ENCODE peak calls at places on chromosomes 11 and 22, in four cellular contexts. F is K562, S is HepG2, E is GM12878. P is an unnamed sample.

GRCh38 chr22:37804502-37804885 is 3.2 kb upstream of the GCAT start:
- DNase-seq in F (no peak), S (no peak), E (no peak), P (no peak)

GRCh38 chr22:49553076-49553475 is 274.6 kb downstream of the BRD1 start:
- DNase-seq in F (no peak), S (no peak), E (no peak), P (no peak)

GRCh38 chr11:106091480-106092123 is 14.1 kb downstream of the AASDHPPT start:
- DNase-seq in F (no peak), S (no peak), E (peak; percentile 56), P (no peak)

GRCh38 chr22:41772198-41772597 is 28.3 kb upstream of the CCDC134 start:
- DNase-seq in F (no peak), S (no peak), E (no peak), P (no peak)

GRCh38 chr22:30127749-30128166 is 47.5 kb downstream of the HORMAD2 start:
- DNase-seq in F (no peak), S (no peak), E (no peak), P (no peak)

GRCh38 chr11:96607890-96608558 is 218.2 kb downstream of the JRKL start:
- DNase-seq in F (no peak), S (no peak), E (no peak), P (no peak)

GRCh38 chr22:45834241-45834640 is 142.7 kb downstream of the WNT7B start:
- DNase-seq in F (no peak), S (no peak), E (no peak), P (no peak)

GRCh38 chr11:105790841-105791240 is 181.0 kb downstream of the GRIA4 start:
- DNase-seq in F (no peak), S (no peak), E (no peak), P (no peak)

GRCh38 chr22:26431151-26431995 is 2.3 kb downstream of the ASPHD2 start:
- DNase-seq in F (no peak), S (no peak), E (peak; percentile 26), P (no peak)

GRCh38 chr11:29963796-29964195 is 53.0 kb downstream of the KCNA4 start:
- DNase-seq in F (no peak), S (no peak), E (no peak), P (no peak)

GRCh38 chr11:114796954-114797721 is 118.8 kb downstream of the NXPE2 start:
- DNase-seq in F (no peak), S (no peak), E (no peak), P (no peak)

GRCh38 chr22:18056161-18056666 is 21.6 kb upstream of the PEX26 start:
- DNase-seq in F (peak; percentile 31), S (peak; percentile 77), E (no peak), P (no peak)

GRCh38 chr11:2389344-2390026 is 11.1 kb upstream of the TSSC4 start:
- DNase-seq in F (no peak), S (no peak), E (no peak), P (no peak)

GRCh38 chr22:43018615-43019014 is 3.7 kb upstream of the PACSIN2 start:
- DNase-seq in F (no peak), S (peak; percentile 86), E (no peak), P (no peak)

GRCh38 chr22:42692239-42693054 is 28.2 kb downstream of the A4GALT start:
- DNase-seq in F (no peak), S (no peak), E (no peak), P (no peak)

GRCh38 chr11:8870461-8871282 is 40.3 kb upstream of the AKIP1 start:
- DNase-seq in F (peak; percentile 10), S (no peak), E (no peak), P (peak; percentile 58)

GRCh38 chr22:27074016-27074415 is 416.6 kb downstream of the MIAT start:
- DNase-seq in F (no peak), S (no peak), E (no peak), P (no peak)

GRCh38 chr11:28833670-28834069 is 725.5 kb downstream of the METTL15 start:
- DNase-seq in F (no peak), S (no peak), E (no peak), P (peak; percentile 94)

DNA sequence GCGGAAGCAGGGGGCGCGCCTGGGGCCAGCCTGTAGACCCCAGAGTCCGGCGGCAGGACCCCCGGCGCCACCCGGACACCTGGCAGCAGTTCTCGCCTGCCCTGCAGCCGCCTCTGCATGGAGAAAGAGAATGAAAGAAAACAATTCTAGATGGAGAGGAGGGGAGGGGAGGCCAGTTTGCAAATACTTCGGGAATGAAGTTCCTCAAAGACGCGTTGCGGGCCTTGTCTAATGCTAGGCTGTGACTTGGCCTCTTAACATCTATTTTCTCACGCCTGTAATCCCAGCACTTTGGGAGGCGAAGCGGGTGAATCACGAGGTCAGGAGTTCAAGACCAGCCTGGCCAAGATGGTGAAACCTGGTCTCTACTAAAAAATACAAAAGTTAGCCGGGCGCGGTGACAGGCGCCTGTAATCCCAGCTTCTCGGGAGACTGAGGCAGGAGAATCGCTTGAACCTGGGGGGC is 2.1 kb upstream of the BARX2 start:
- DNase-seq in F (no peak), S (no peak), E (no peak), P (no peak)
- TF ChIP-seq KDM1A in F (no peak), S (no peak), E (no peak), P (no peak)

GRCh38 chr11:47843354-47844060 is 4.6 kb downstream of the NUP160 start:
- DNase-seq in F (no peak), S (no peak), E (no peak), P (no peak)
- TF ChIP-seq KDM1A in F (no peak), S (no peak), E (no peak), P (no peak)

DNA sequence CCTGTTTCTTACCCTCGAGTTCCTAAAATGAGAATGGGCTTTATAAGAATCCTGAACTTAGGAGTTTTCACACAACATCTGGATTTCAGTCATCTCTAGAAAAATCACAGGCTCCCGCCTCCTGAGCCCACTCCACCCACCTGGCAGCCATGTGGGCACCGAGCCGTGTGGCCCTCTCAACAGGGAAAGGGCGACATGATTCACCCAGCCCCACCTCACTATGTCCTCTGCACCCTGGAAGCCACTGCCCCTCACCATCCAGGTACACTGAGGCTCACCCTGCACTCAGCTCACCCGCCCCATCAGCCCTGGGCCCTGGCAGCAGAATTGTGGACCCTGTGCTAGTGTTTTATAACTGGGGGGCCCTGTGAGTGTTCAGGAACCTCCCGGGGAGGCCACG is 101.5 kb downstream of the SHANK2 start:
- DNase-seq in F (no peak), S (no peak), E (no peak), P (no peak)
- TF ChIP-seq KDM1A in F (no peak), S (no peak), E (no peak), P (no peak)

GRCh38 chr11:45933131-45933821 is 10.8 kb downstream of the LARGE2 start:
- DNase-seq in F (no peak), S (no peak), E (no peak), P (no peak)
- TF ChIP-seq KDM1A in F (no peak), S (no peak), E (no peak), P (no peak)